ENCODE peak calls at places on chromosomes 12 and 14, in seven cellular contexts. N is A549, F is uterus, B is right lobe of liver, Z is NB4, U is suprapubic skin, X is tibial nerve. C is an unnamed sample.

GRCh38 chr14:95458459-95458858 is 58.0 kb downstream of the SYNE3 start:
- DNase-seq in N (no peak), F (no peak), B (no peak), Z (no peak), U (no peak), X (no peak), C (no peak)

GRCh38 chr12:1791104-1791927 is 29.0 kb upstream of the LRTM2 start:
- DNase-seq in N (peak; percentile 78), F (peak; percentile 75), B (no peak), Z (peak; percentile 81), U (no peak), X (peak; percentile 64), C (peak; percentile 61)

GRCh38 chr12:39915249-39915648 is 190.6 kb downstream of the SLC2A13 start:
- DNase-seq in N (no peak), F (no peak), B (no peak), Z (no peak), U (no peak), X (no peak), C (no peak)

GRCh38 chr12:62915130-62915529 is 19.8 kb downstream of the PPM1H start:
- DNase-seq in N (no peak), F (no peak), B (no peak), Z (no peak), U (no peak), X (no peak), C (no peak)

GRCh38 chr14:70856851-70857498 is 47.7 kb upstream of the MAP3K9 start:
- DNase-seq in N (peak; percentile 5), F (no peak), B (no peak), Z (peak; percentile 68), U (no peak), X (no peak), C (no peak)

GRCh38 chr12:57241556-57242310 is 9.3 kb downstream of the STAC3 start:
- DNase-seq in N (no peak), F (no peak), B (no peak), Z (no peak), U (no peak), X (no peak), C (no peak)

GRCh38 chr14:91373591-91374245 is 43.9 kb downstream of the CCDC88C start:
- DNase-seq in N (no peak), F (no peak), B (no peak), Z (peak; percentile 80), U (no peak), X (no peak), C (no peak)

GRCh38 chr14:99249389-99249788 is 22.6 kb downstream of the BCL11B start:
- DNase-seq in N (no peak), F (no peak), B (no peak), Z (no peak), U (no peak), X (no peak), C (no peak)

GRCh38 chr12:20044836-20045235 is 323.5 kb upstream of the PDE3A start:
- DNase-seq in N (peak; percentile 2), F (peak; percentile 21), B (no peak), Z (no peak), U (no peak), X (no peak), C (no peak)

GRCh38 chr12:124140889-124141550 is 153.9 kb upstream of the RFLNA start:
- DNase-seq in N (no peak), F (no peak), B (no peak), Z (no peak), U (no peak), X (no peak), C (no peak)

GRCh38 chr14:55699131-55700057 is 119.4 kb downstream of the KTN1 start:
- DNase-seq in N (peak; percentile 92), F (no peak), B (no peak), Z (no peak), U (no peak), X (no peak), C (no peak)

GRCh38 chr12:52436000-52436827 is 2.0 kb upstream of the KRT75 start:
- DNase-seq in N (no peak), F (no peak), B (no peak), Z (no peak), U (peak; percentile 72), X (no peak), C (peak; percentile 62)

GRCh38 chr14:70359076-70359424 is 433 bp downstream of the COX16 start:
- DNase-seq in N (no peak), F (no peak), B (no peak), Z (no peak), U (no peak), X (no peak), C (no peak)

GRCh38 chr14:99579077-99579836 is 24.8 kb downstream of the CCDC85C start:
- DNase-seq in N (peak; percentile 35), F (no peak), B (no peak), Z (no peak), U (no peak), X (no peak), C (peak; percentile 59)

GRCh38 chr12:104064842-104065441 is 611 bp downstream of the HCFC2 start:
- DNase-seq in N (peak; percentile 19), F (no peak), B (peak; percentile 56), Z (peak; percentile 47), U (no peak), X (no peak), C (peak; percentile 84)

GRCh38 chr14:94180655-94181271 is 6.6 kb downstream of the PPP4R4 start:
- DNase-seq in N (peak; percentile 48), F (no peak), B (no peak), Z (peak; percentile 66), U (no peak), X (no peak), C (no peak)

GRCh38 chr14:89378119-89378518 is 38.9 kb downstream of the FOXN3 start:
- DNase-seq in N (peak; percentile 22), F (no peak), B (no peak), Z (no peak), U (no peak), X (no peak), C (peak; percentile 31)

GRCh38 chr14:69048456-69048855 is 69.4 kb upstream of the ACTN1 start:
- DNase-seq in N (no peak), F (peak; percentile 39), B (peak; percentile 72), Z (no peak), U (no peak), X (no peak), C (no peak)

GRCh38 chr12:110921262-110921661 is 883 bp upstream of the MYL2 start:
- DNase-seq in N (peak; percentile 47), F (no peak), B (no peak), Z (no peak), U (no peak), X (no peak), C (no peak)

GRCh38 chr12:12138203-12139154 is 67.7 kb downstream of the BCL2L14 start:
- DNase-seq in N (no peak), F (no peak), B (no peak), Z (no peak), U (no peak), X (no peak), C (no peak)

GRCh38 chr12:51028811-51029146 is 2.6 kb upstream of the SLC11A2 start:
- DNase-seq in N (no peak), F (no peak), B (no peak), Z (no peak), U (no peak), X (no peak), C (no peak)

GRCh38 chr12:64419696-64420095 is 15.5 kb downstream of the XPOT start:
- DNase-seq in N (no peak), F (no peak), B (no peak), Z (no peak), U (no peak), X (no peak), C (no peak)

GRCh38 chr14:64717870-64718269 is 13.6 kb downstream of the PLEKHG3 start:
- DNase-seq in N (peak; percentile 56), F (no peak), B (no peak), Z (no peak), U (no peak), X (no peak), C (peak; percentile 81)

GRCh38 chr12:45130881-45131281 is 80.0 kb upstream of the DBX2 start:
- DNase-seq in N (peak; percentile 71), F (no peak), B (no peak), Z (peak; percentile 82), U (no peak), X (no peak), C (no peak)

GRCh38 chr14:24959791-24960331 is 90.1 kb downstream of the STXBP6 start:
- DNase-seq in N (no peak), F (no peak), B (no peak), Z (no peak), U (no peak), X (no peak), C (no peak)

GRCh38 chr12:108410689-108411088 is 71.6 kb upstream of the CMKLR1 start:
- DNase-seq in N (no peak), F (no peak), B (no peak), Z (no peak), U (no peak), X (no peak), C (no peak)
- TF ChIP-seq POLR2A in N (no peak), F (no peak), B (no peak), Z (no peak), U (no peak), X (no peak), C (no peak)

DNA sequence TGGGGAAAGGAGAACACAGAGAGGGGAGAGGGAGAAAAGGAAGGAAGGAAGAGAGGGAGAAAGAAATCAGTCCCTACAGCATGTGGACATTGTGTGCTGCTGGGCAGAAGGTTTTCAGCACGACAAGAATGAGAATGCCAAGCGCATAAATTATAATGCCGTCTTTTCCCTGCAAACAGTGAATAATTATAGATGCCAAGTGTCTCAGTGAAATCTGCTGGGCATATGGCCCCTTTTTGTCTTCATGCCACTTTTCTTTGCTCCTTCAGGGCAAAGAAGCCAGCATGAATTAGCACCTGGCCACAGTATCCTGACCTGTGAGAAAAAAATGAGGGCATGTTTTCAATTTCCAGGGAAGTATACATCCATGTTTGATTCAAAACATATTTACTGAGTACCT is 22.6 kb upstream of the PPP2R5C start:
- DNase-seq in N (no peak), F (no peak), B (no peak), Z (no peak), U (peak; percentile 6), X (no peak), C (no peak)
- TF ChIP-seq POLR2A in N (no peak), F (no peak), B (no peak), Z (no peak), U (no peak), X (no peak), C (no peak)

DNA sequence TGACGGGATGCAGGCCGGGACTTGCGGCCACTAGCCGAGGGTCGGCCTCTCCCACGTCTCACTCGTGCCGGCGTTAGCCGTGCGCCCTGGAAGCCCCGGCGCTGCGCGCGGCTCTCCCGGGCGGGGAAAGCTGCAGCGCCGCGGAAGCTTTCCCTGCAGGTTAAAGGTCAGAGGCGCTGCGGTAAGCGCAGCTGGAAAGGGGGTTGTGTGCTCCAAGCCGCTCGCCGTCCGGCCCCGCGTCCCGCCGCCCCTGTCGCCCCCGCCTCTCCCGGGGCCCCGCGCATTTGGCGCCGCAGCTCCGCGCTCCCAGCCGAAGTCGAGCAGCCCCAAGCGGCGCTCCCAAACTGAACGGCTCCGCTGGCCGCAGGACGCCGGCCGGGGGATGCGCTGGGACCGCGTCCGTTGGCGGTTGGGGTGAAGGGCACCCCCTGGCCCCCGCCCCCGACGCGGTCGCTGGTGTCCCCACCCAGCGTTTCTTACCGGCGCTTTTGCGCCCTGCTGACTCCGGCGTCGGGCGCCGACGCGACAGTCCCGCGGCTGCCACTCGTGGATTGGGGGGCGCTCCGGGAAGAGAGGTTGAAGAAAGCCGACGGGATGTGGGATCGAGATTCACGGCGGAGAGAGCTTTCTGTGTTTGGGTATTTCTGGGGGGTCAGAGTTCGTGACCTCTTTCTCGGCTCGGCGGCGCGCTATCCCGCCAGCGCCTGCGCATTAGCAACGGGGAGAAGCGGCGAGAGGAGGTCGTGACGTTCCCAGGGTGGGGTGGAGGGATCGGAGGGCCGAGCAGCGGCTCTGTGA is at the start of gene NR2C1:
- DNase-seq in N (peak; percentile 97), F (peak; percentile 94), B (peak; percentile 96), Z (peak; percentile 98), U (peak; percentile 93), X (peak; percentile 80), C (peak; percentile 97)
- TF ChIP-seq POLR2A in N (peak; percentile 36), F (no peak), B (peak; percentile 46), Z (peak; percentile 66), U (no peak), X (peak; percentile 33), C (no peak)

GRCh38 chr14:103880986-103881926 is 33.9 kb upstream of the PPP1R13B start:
- DNase-seq in N (no peak), F (peak; percentile 49), B (peak; percentile 96), Z (no peak), U (no peak), X (no peak), C (no peak)
- TF ChIP-seq POLR2A in N (no peak), F (no peak), B (peak; percentile 68), Z (no peak), U (no peak), X (no peak), C (no peak)

C was measured in lower leg skin.